ENCODE peak calls at places on chromosome 13, in four cellular contexts. One of them, this sample, is unnamed.

GRCh38 chr13:96651598-96651997 is 342.7 kb downstream of the OXGR1 start:
- DNase-seq in K562: no peak
- DNase-seq in GM12878: no peak
- DNase-seq in HepG2: no peak
- DNase-seq in this sample: no peak

GRCh38 chr13:42007844-42008243 is 40.6 kb upstream of the DGKH start:
- DNase-seq in GM12878: no peak
- DNase-seq in HepG2: no peak
- DNase-seq in K562: no peak
- DNase-seq in this sample: no peak

GRCh38 chr13:99415851-99416331 is 85.4 kb upstream of the TM9SF2 start:
- DNase-seq in K562: no peak
- DNase-seq in HepG2: no peak
- DNase-seq in GM12878: no peak
- DNase-seq in this sample: no peak

GRCh38 chr13:53010374-53011105 is 18.1 kb upstream of the OLFM4 start:
- DNase-seq in HepG2: peak
- DNase-seq in GM12878: no peak
- DNase-seq in K562: no peak
- DNase-seq in this sample: no peak

GRCh38 chr13:113639661-113640262 is 18.2 kb downstream of the ATP4B start:
- DNase-seq in GM12878: no peak
- DNase-seq in K562: no peak
- DNase-seq in HepG2: no peak
- DNase-seq in this sample: no peak

GRCh38 chr13:78326608-78327007 is 276.7 kb downstream of the POU4F1 start:
- DNase-seq in K562: no peak
- DNase-seq in HepG2: no peak
- DNase-seq in GM12878: no peak
- DNase-seq in this sample: no peak

GRCh38 chr13:36345438-36346221 is 564 bp downstream of the SPART start:
- DNase-seq in K562: peak
- DNase-seq in GM12878: no peak
- DNase-seq in HepG2: peak
- DNase-seq in this sample: peak

GRCh38 chr13:92967923-92968322 is 258.7 kb upstream of the GPC6 start:
- DNase-seq in HepG2: peak
- DNase-seq in K562: no peak
- DNase-seq in GM12878: no peak
- DNase-seq in this sample: no peak

GRCh38 chr13:66266761-66267160 is 963.4 kb downstream of the PCDH9 start:
- DNase-seq in GM12878: no peak
- DNase-seq in K562: no peak
- DNase-seq in HepG2: no peak
- DNase-seq in this sample: no peak

GRCh38 chr13:94710881-94711560 is 1.3 kb downstream of the SOX21 start:
- DNase-seq in HepG2: no peak
- DNase-seq in K562: peak
- DNase-seq in GM12878: no peak
- DNase-seq in this sample: peak

GRCh38 chr13:49858183-49858856 is 65.8 kb upstream of the KPNA3 start:
- DNase-seq in HepG2: peak
- DNase-seq in K562: no peak
- DNase-seq in GM12878: no peak
- DNase-seq in this sample: peak

GRCh38 chr13:93559718-93560117 is 333.1 kb downstream of the GPC6 start:
- DNase-seq in K562: no peak
- DNase-seq in HepG2: no peak
- DNase-seq in GM12878: no peak
- DNase-seq in this sample: peak

GRCh38 chr13:91962946-91963345 is 564.5 kb downstream of the GPC5 start:
- DNase-seq in HepG2: no peak
- DNase-seq in K562: no peak
- DNase-seq in GM12878: no peak
- DNase-seq in this sample: no peak

GRCh38 chr13:42592915-42593718 is 19.2 kb downstream of the TNFSF11 start:
- DNase-seq in HepG2: no peak
- DNase-seq in GM12878: no peak
- DNase-seq in K562: no peak
- DNase-seq in this sample: no peak

GRCh38 chr13:113400621-113401451 is 36.9 kb upstream of the GRTP1 start:
- DNase-seq in GM12878: no peak
- DNase-seq in K562: no peak
- DNase-seq in HepG2: no peak
- DNase-seq in this sample: no peak

GRCh38 chr13:75319244-75319643 is 162.7 kb downstream of the TBC1D4 start:
- DNase-seq in GM12878: no peak
- DNase-seq in K562: no peak
- DNase-seq in HepG2: peak
- DNase-seq in this sample: no peak

GRCh38 chr13:62524498-62524897 is 1108.8 kb upstream of the PCDH20 start:
- DNase-seq in GM12878: peak
- DNase-seq in HepG2: no peak
- DNase-seq in K562: no peak
- DNase-seq in this sample: no peak

GRCh38 chr13:25463496-25463895 is 91.7 kb downstream of the ATP8A2 start:
- DNase-seq in HepG2: no peak
- DNase-seq in K562: no peak
- DNase-seq in GM12878: no peak
- DNase-seq in this sample: no peak

GRCh38 chr13:66501187-66501586 is 728.9 kb downstream of the PCDH9 start:
- DNase-seq in K562: no peak
- DNase-seq in GM12878: no peak
- DNase-seq in HepG2: no peak
- DNase-seq in this sample: peak

GRCh38 chr13:90105276-90105675 is 1242.2 kb upstream of the MIR17HG start:
- DNase-seq in K562: no peak
- DNase-seq in HepG2: no peak
- DNase-seq in GM12878: no peak
- DNase-seq in this sample: no peak

GRCh38 chr13:113060557-113061270 is 44.9 kb upstream of the F7 start:
- DNase-seq in K562: no peak
- DNase-seq in GM12878: no peak
- DNase-seq in HepG2: no peak
- DNase-seq in this sample: no peak

GRCh38 chr13:108676620-108677019 is 47.2 kb downstream of the MYO16 start:
- DNase-seq in GM12878: no peak
- DNase-seq in HepG2: no peak
- DNase-seq in K562: no peak
- DNase-seq in this sample: no peak

GRCh38 chr13:70723732-70724131 is 615.5 kb upstream of the KLHL1 start:
- DNase-seq in HepG2: peak
- DNase-seq in GM12878: no peak
- DNase-seq in K562: no peak
- DNase-seq in this sample: peak

GRCh38 chr13:70732611-70733010 is 624.4 kb upstream of the KLHL1 start:
- DNase-seq in HepG2: no peak
- DNase-seq in K562: no peak
- DNase-seq in GM12878: no peak
- DNase-seq in this sample: no peak

DNA sequence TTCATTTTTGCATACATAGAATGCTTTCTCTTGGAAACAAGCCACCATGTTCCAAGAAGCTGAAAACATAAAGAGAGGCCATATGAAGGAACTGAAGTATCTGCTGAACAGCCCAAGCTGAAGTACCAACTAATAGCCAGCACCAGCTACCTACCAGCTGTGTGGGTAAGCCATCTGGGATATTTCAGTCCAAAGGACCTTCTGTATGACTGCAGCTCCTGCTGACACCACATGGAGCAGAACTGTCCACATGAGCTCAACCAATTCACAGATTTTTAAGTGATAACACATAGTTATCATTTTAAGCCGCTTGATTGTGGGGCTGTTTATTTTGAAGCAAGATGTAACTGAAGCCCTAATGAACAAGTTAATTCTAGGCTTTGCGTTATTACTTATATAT is 621.1 kb upstream of the KLHL1 start:
- DNase-seq in GM12878: no peak
- DNase-seq in HepG2: no peak
- DNase-seq in K562: no peak
- DNase-seq in this sample: no peak
- TF ChIP-seq RFX5 in GM12878: no peak
- TF ChIP-seq RFX5 in HepG2: no peak
- TF ChIP-seq RFX5 in K562: no peak
- TF ChIP-seq RFX5 in this sample: no peak

GRCh38 chr13:34066344-34066743 is 248.4 kb downstream of the RFC3 start:
- DNase-seq in GM12878: no peak
- DNase-seq in K562: no peak
- DNase-seq in HepG2: no peak
- DNase-seq in this sample: no peak
- TF ChIP-seq ESRRA in GM12878: no peak
- TF ChIP-seq ESRRA in K562: no peak
- TF ChIP-seq ESRRA in HepG2: no peak
- TF ChIP-seq ESRRA in this sample: no peak

DNA sequence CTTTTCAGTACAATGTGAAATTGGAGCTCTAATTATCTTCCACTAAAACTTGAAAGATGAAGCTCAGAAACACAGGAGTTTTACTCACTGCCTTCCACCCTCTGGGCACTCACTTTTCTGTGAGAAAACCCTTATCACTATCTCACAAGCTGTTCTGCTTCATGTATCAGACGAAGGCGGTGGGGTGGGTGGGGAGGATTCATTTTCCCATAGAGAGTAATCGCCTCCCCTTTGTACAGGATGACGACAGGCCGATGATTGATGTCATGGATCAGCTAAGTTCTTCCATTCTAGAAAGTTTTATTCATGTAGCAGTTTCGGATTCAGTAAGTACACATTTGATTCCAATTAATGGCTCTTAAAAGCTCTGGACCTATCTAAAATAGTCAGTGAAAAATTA is 139.9 kb downstream of the ZAR1L start:
- DNase-seq in GM12878: no peak
- DNase-seq in K562: peak
- DNase-seq in HepG2: no peak
- DNase-seq in this sample: no peak
- TF ChIP-seq RFX5 in GM12878: no peak
- TF ChIP-seq RFX5 in K562: no peak
- TF ChIP-seq RFX5 in HepG2: no peak
- TF ChIP-seq RFX5 in this sample: no peak

GRCh38 chr13:51639171-51639570 is 54.9 kb downstream of the WDFY2 start:
- DNase-seq in HepG2: no peak
- DNase-seq in GM12878: no peak
- DNase-seq in K562: no peak
- DNase-seq in this sample: no peak

GRCh38 chr13:51635137-51635878 is 51.0 kb downstream of the WDFY2 start:
- DNase-seq in GM12878: no peak
- DNase-seq in K562: no peak
- DNase-seq in HepG2: no peak
- DNase-seq in this sample: no peak

GRCh38 chr13:51638497-51638871 is 54.2 kb downstream of the WDFY2 start:
- DNase-seq in GM12878: no peak
- DNase-seq in HepG2: no peak
- DNase-seq in K562: no peak
- DNase-seq in this sample: no peak

GRCh38 chr13:51637852-51638496 is 53.7 kb downstream of the WDFY2 start:
- DNase-seq in HepG2: no peak
- DNase-seq in GM12878: no peak
- DNase-seq in K562: no peak
- DNase-seq in this sample: no peak

DNA sequence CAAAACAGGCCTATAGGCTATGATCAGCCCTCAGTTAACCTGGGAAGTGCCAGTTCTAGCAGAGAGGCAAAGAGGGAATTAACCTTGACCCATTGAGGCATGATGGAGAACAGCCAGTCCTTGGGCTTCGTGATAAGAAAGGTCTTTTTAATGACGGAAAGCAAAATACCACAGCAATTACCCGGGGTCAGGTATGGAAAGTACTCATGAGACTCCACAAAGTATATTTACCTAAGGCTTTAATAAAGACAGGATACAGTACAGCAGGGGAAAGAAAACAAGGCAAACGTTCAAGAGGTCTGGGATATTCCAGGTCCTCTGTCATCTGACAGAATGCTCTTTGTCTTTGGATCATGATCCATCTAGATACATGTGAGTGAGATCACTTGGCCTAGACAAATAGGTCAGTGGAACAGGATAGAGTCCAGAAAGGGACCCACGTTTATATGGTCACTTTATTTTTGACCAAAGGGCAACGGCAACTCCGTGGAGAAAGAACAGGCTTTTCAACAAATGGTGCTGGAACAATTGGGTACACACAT is 52.2 kb downstream of the WDFY2 start:
- DNase-seq in K562: no peak
- DNase-seq in HepG2: peak
- DNase-seq in GM12878: no peak
- DNase-seq in this sample: no peak
- TF ChIP-seq ESRRA in K562: no peak
- TF ChIP-seq ESRRA in HepG2: peak
- TF ChIP-seq ESRRA in GM12878: no peak
- TF ChIP-seq ESRRA in this sample: no peak

GRCh38 chr13:60509601-60510386 is 112.8 kb downstream of the TDRD3 start:
- DNase-seq in HepG2: no peak
- DNase-seq in GM12878: no peak
- DNase-seq in K562: no peak
- DNase-seq in this sample: no peak

GRCh38 chr13:60511637-60512036 is 114.6 kb downstream of the TDRD3 start:
- DNase-seq in HepG2: no peak
- DNase-seq in GM12878: no peak
- DNase-seq in K562: no peak
- DNase-seq in this sample: no peak

GRCh38 chr13:60519496-60519895 is 122.5 kb downstream of the TDRD3 start:
- DNase-seq in HepG2: no peak
- DNase-seq in GM12878: no peak
- DNase-seq in K562: no peak
- DNase-seq in this sample: no peak

GRCh38 chr13:60514891-60515290 is 117.9 kb downstream of the TDRD3 start:
- DNase-seq in HepG2: no peak
- DNase-seq in K562: no peak
- DNase-seq in GM12878: no peak
- DNase-seq in this sample: no peak
- TF ChIP-seq RFX5 in HepG2: no peak
- TF ChIP-seq RFX5 in K562: no peak
- TF ChIP-seq RFX5 in GM12878: no peak
- TF ChIP-seq RFX5 in this sample: no peak